ENCODE peak calls at places on chromosomes 5 and 9, in five cellular contexts. P, B, I, R and N are unnamed samples.
A peak's percentile ranks its signal among the peaks of the same experiment; 100 is the strongest.

GRCh38 chr5:133433641-133434040 is 178.7 kb downstream of the FSTL4 start:
- DNase-seq in P (no peak), B (no peak), I (no peak), R (no peak), N (no peak)

GRCh38 chr5:172410160-172410559 is 44.2 kb downstream of the SH3PXD2B start:
- DNase-seq in P (no peak), B (no peak), I (peak; percentile 27), R (no peak), N (no peak)

GRCh38 chr5:79109527-79110492 is 1.8 kb upstream of the BHMT start:
- DNase-seq in P (no peak), B (no peak), I (no peak), R (no peak), N (no peak)

GRCh38 chr5:33008751-33009418 is 297.8 kb downstream of the NPR3 start:
- DNase-seq in P (no peak), B (no peak), I (no peak), R (no peak), N (no peak)

GRCh38 chr5:163565931-163566608 is 60.7 kb downstream of the MAT2B start:
- DNase-seq in P (no peak), B (peak; percentile 33), I (peak; percentile 1), R (peak; percentile 66), N (no peak)

GRCh38 chr5:71810023-71810422 is 90.9 kb downstream of the CARTPT start:
- DNase-seq in P (no peak), B (no peak), I (no peak), R (no peak), N (no peak)

GRCh38 chr9:17535176-17535575 is 43.7 kb upstream of the SH3GL2 start:
- DNase-seq in P (no peak), B (no peak), I (no peak), R (no peak), N (no peak)

GRCh38 chr9:99822596-99823391 is 1.1 kb downstream of the NR4A3 start:
- DNase-seq in P (peak; percentile 78), B (peak; percentile 42), I (peak; percentile 53), R (peak; percentile 66), N (no peak)

GRCh38 chr5:86865396-86865795 is 247.7 kb downstream of the COX7C start:
- DNase-seq in P (no peak), B (no peak), I (no peak), R (no peak), N (no peak)

GRCh38 chr5:134600600-134600999 is 32.0 kb downstream of the SAR1B start:
- DNase-seq in P (no peak), B (no peak), I (peak; percentile 79), R (no peak), N (no peak)

GRCh38 chr9:136483589-136484152 is 831 bp upstream of the SEC16A start:
- DNase-seq in P (peak; percentile 94), B (peak; percentile 95), I (peak; percentile 64), R (peak; percentile 97), N (peak; percentile 73)

GRCh38 chr5:154713615-154714125 is 41.5 kb upstream of the LARP1 start:
- DNase-seq in P (no peak), B (no peak), I (no peak), R (no peak), N (no peak)

GRCh38 chr9:127572961-127573727 is 38.9 kb upstream of the STXBP1 start:
- DNase-seq in P (no peak), B (no peak), I (peak; percentile 51), R (no peak), N (no peak)

GRCh38 chr9:33781736-33782135 is 13.6 kb upstream of the PRSS3 start:
- DNase-seq in P (no peak), B (no peak), I (no peak), R (no peak), N (no peak)

GRCh38 chr5:1172670-1173404 is 28.6 kb upstream of the SLC6A19 start:
- DNase-seq in P (no peak), B (no peak), I (no peak), R (no peak), N (no peak)

GRCh38 chr9:88388886-88389617 is 808 bp downstream of the SPIN1 start:
- DNase-seq in P (peak; percentile 70), B (peak; percentile 38), I (peak; percentile 62), R (peak; percentile 84), N (peak; percentile 26)

GRCh38 chr5:125717209-125717608 is 706.0 kb upstream of the GRAMD2B start:
- DNase-seq in P (no peak), B (no peak), I (peak; percentile 69), R (no peak), N (no peak)

GRCh38 chr5:102971693-102972293 is 148.1 kb downstream of the GIN1 start:
- DNase-seq in P (no peak), B (no peak), I (no peak), R (no peak), N (no peak)

GRCh38 chr9:20980713-20981481 is 50.5 kb downstream of the HACD4 start:
- DNase-seq in P (no peak), B (no peak), I (peak; percentile 54), R (no peak), N (no peak)

GRCh38 chr9:105713260-105713938 is 19.1 kb downstream of the TMEM38B start:
- DNase-seq in P (no peak), B (no peak), I (no peak), R (no peak), N (no peak)

GRCh38 chr9:136644343-136644592 is 18.4 kb upstream of the EGFL7 start:
- DNase-seq in P (peak; percentile 89), B (peak; percentile 91), I (no peak), R (peak; percentile 97), N (no peak)

GRCh38 chr5:110639307-110639902 is 87.1 kb downstream of the TMEM232 start:
- DNase-seq in P (no peak), B (no peak), I (no peak), R (no peak), N (no peak)

DNA sequence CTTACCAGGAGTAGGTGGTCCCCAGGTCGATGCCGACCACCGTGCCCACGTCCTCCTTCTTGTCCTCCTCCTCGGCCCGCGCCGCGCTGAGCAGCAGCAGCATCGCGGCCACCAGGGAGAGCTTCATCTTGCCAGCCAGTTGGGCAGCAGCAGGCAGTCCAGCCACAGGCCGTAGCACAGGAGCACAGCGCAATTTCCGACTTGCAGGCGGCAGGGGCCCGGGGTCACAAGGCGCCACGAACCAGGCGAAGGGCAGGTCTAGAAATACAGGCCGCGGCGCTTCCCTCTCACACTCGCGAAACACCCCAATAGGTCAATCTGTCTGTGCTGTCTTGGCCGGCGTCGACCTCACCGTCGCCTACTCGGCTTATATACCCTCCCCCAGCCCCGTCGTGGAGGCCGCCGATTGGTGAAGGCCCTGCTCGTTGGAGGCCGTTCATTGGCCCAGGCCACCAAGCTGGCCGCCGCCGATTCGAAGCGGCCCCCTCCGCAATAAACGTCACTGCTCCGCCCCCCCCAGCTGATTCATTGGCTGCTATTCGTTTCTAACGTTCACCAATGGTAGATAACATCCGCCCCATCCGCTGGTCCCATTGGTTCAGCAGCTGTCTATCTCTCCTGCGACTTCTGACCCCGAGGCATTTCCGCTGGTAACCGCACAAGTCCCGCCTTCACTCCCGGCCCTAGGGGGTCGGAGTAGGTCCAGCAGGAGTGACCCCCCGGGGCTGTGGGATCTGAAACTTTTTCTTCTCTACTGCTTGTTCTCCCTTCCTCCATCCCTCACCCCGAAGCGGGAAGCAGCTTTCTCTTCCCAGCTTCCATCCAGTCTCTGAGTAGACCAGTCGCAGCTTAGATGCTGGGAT is at the start of gene HSPA5:
- DNase-seq in P (peak; percentile 100), B (peak; percentile 100), I (peak; percentile 100), R (peak; percentile 100), N (peak; percentile 96)
- TF ChIP-seq CTCF in P (peak; percentile 19), B (no peak), I (peak; percentile 19), R (no peak), N (no peak)

GRCh38 chr5:177601577-177602457 is 1.9 kb downstream of the B4GALT7 start:
- DNase-seq in P (no peak), B (peak; percentile 58), I (no peak), R (peak; percentile 46), N (no peak)
- TF ChIP-seq CTCF in P (no peak), B (no peak), I (peak; percentile 12), R (no peak), N (no peak)

GRCh38 chr5:65760504-65761275 is 38.7 kb downstream of the NLN start:
- DNase-seq in P (no peak), B (peak; percentile 55), I (peak; percentile 37), R (no peak), N (no peak)
- TF ChIP-seq CTCF in P (no peak), B (no peak), I (peak; percentile 57), R (peak; percentile 36), N (no peak)

GRCh38 chr5:177300971-177301370 is 2.5 kb downstream of the RAB24 start:
- DNase-seq in P (no peak), B (no peak), I (no peak), R (no peak), N (no peak)

GRCh38 chr5:177302354-177303110 is 987 bp downstream of the RAB24 start:
- DNase-seq in P (no peak), B (no peak), I (no peak), R (no peak), N (no peak)

GRCh38 chr5:177299711-177300110 is 3.8 kb downstream of the RAB24 start:
- DNase-seq in P (no peak), B (no peak), I (no peak), R (no peak), N (no peak)

GRCh38 chr5:177301503-177302165 is 1.9 kb downstream of the RAB24 start:
- DNase-seq in P (no peak), B (peak; percentile 67), I (no peak), R (no peak), N (no peak)

DNA sequence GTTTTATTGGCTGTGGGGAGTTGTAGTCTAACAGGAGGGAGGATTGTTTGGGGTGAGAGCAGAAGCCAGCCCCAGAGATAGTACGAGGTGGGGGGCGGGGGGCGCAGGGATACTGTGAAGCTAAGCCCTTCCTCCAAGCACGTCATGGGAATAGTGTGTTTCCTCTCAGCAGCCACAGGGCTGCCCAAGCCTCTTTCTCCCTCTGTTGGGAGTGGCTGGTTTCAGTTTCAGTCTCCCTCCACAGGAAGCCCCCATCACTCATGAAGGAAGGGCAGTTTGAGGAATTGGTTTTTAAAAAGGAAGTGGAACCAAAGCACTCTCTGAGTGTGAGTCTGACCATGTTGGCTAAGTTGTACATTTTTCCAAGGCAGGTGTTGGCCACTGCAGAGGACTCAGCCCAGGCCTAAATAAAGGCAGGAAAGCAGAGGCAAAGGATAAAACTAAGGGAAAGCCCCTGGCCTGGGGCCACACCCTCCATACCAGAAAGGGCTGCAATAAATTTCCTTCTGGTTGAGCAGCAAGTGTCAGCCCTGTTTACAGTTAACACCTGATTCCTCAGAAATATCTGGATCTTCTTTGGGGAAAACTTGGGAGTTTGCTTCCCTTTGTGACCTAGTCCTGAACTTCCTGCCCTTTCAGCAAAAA is 3.2 kb downstream of the RAB24 start:
- DNase-seq in P (no peak), B (peak; percentile 56), I (peak; percentile 75), R (no peak), N (no peak)
- TF ChIP-seq CTCF in P (no peak), B (no peak), I (peak; percentile 59), R (no peak), N (no peak)

GRCh38 chr5:57497733-57498132 is 15.1 kb upstream of the ACTBL2 start:
- DNase-seq in P (no peak), B (no peak), I (no peak), R (no peak), N (no peak)

GRCh38 chr5:57494104-57495098 is 11.8 kb upstream of the ACTBL2 start:
- DNase-seq in P (peak; percentile 73), B (peak; percentile 77), I (peak; percentile 99), R (no peak), N (peak; percentile 71)

GRCh38 chr5:57495285-57495684 is 12.7 kb upstream of the ACTBL2 start:
- DNase-seq in P (no peak), B (no peak), I (no peak), R (no peak), N (no peak)

GRCh38 chr5:57493034-57493433 is 10.4 kb upstream of the ACTBL2 start:
- DNase-seq in P (no peak), B (no peak), I (no peak), R (no peak), N (no peak)

GRCh38 chr5:57495688-57496087 is 13.1 kb upstream of the ACTBL2 start:
- DNase-seq in P (no peak), B (no peak), I (no peak), R (no peak), N (no peak)
- TF ChIP-seq CTCF in P (no peak), B (no peak), I (no peak), R (no peak), N (no peak)